ENCODE peak calls at places on chromosomes 13 and 19, in ten cellular contexts. W is HEK293T; X is stromal cell of bone marrow; T is activated effector memory CD4-positive, alpha-beta T cell treated with Interleukin-2 at 50 U/mL for 16 hours; N is coronary artery; F is kidney tubule cell; Y is kidney glomerular epithelial cell; M is dermis blood vessel endothelial cell; E is anterior cingulate cortex; O is Daoy. C is an unnamed sample.

GRCh38 chr13:78383899-78384298 is 219.5 kb downstream of the POU4F1 start:
- DNase-seq in W (no peak), X (no peak), T (no peak), N (no peak), F (no peak), Y (no peak), M (no peak), E (no peak), O (no peak), C (no peak)

GRCh38 chr19:55117063-55117635 is 288 bp downstream of the PPP1R12C start:
- DNase-seq in W (peak; percentile 37), X (no peak), T (no peak), N (no peak), F (no peak), Y (no peak), M (peak; percentile 25), E (peak; percentile 22), O (peak; percentile 32), C (no peak)

GRCh38 chr19:17206736-17207581 is 8.2 kb upstream of the USE1 start:
- DNase-seq in W (no peak), X (no peak), T (no peak), N (no peak), F (no peak), Y (no peak), M (no peak), E (no peak), O (no peak), C (no peak)

GRCh38 chr13:113532156-113532806 is 41.8 kb upstream of the DCUN1D2 start:
- DNase-seq in W (no peak), X (no peak), T (no peak), N (no peak), F (peak; percentile 71), Y (peak; percentile 1), M (no peak), E (peak; percentile 16), O (no peak), C (no peak)

GRCh38 chr13:55661505-55661904 is 1479.2 kb upstream of the PRR20A start:
- DNase-seq in W (no peak), X (no peak), T (no peak), N (no peak), F (no peak), Y (no peak), M (no peak), E (no peak), O (no peak), C (no peak)

GRCh38 chr19:18596752-18597157 is 8.2 kb downstream of the REX1BD start:
- DNase-seq in W (peak; percentile 71), X (no peak), T (no peak), N (no peak), F (peak; percentile 32), Y (no peak), M (peak; percentile 52), E (no peak), O (peak; percentile 69), C (peak; percentile 47)

GRCh38 chr19:5111051-5111450 is 142.1 kb downstream of the KDM4B start:
- DNase-seq in W (no peak), X (no peak), T (no peak), N (no peak), F (no peak), Y (no peak), M (no peak), E (no peak), O (no peak), C (no peak)

GRCh38 chr19:1553415-1553814 is 14.7 kb downstream of the MEX3D start:
- DNase-seq in W (no peak), X (no peak), T (no peak), N (no peak), F (no peak), Y (no peak), M (no peak), E (no peak), O (no peak), C (no peak)

GRCh38 chr19:58182577-58182988 is 278 bp upstream of the ZNF274 start:
- DNase-seq in W (peak; percentile 91), X (no peak), T (peak; percentile 77), N (no peak), F (no peak), Y (no peak), M (no peak), E (no peak), O (no peak), C (no peak)

GRCh38 chr19:11264452-11265176 is 2.3 kb upstream of the DOCK6 start:
- DNase-seq in W (no peak), X (no peak), T (no peak), N (no peak), F (peak; percentile 84), Y (peak; percentile 32), M (peak; percentile 92), E (no peak), O (peak; percentile 32), C (no peak)

C was measured in frontal cortex.